ENCODE peak calls at places on chromosome 4, in seven cellular contexts. B is heart right ventricle, R is PC-3, G is A549, F is RWPE2, N is K562, A is cardiac muscle cell. K is an unnamed sample.

GRCh38 chr4:78057600-78058560 is 757 bp downstream of the FRAS1 start:
- DNase-seq in B (peak), R (peak), G (peak), F (peak), N (no peak), A (peak), K (peak)

GRCh38 chr4:23174179-23174578 is 481.4 kb downstream of the GBA3 start:
- DNase-seq in B (no peak), R (no peak), G (no peak), F (no peak), N (no peak), A (no peak), K (no peak)

GRCh38 chr4:120082286-120082685 is 15.6 kb upstream of the MAD2L1 start:
- DNase-seq in B (no peak), R (no peak), G (no peak), F (no peak), N (no peak), A (no peak), K (no peak)

GRCh38 chr4:119032921-119033685 is 102.5 kb upstream of the MYOZ2 start:
- DNase-seq in B (no peak), R (no peak), G (no peak), F (no peak), N (no peak), A (no peak), K (no peak)

GRCh38 chr4:139454111-139454600 is at the start of gene RAB33B:
- DNase-seq in B (no peak), R (no peak), G (no peak), F (no peak), N (no peak), A (no peak), K (peak)

GRCh38 chr4:915041-915474 is 17.1 kb downstream of the GAK start:
- DNase-seq in B (no peak), R (no peak), G (no peak), F (peak), N (no peak), A (no peak), K (no peak)

GRCh38 chr4:21948347-21949072 is at the start of gene KCNIP4:
- DNase-seq in B (no peak), R (no peak), G (no peak), F (no peak), N (no peak), A (peak), K (no peak)

GRCh38 chr4:185256444-185256843 is 47.0 kb downstream of the SNX25 start:
- DNase-seq in B (no peak), R (peak), G (peak), F (peak), N (peak), A (no peak), K (peak)

GRCh38 chr4:2652415-2653155 is 103.6 kb downstream of the TNIP2 start:
- DNase-seq in B (no peak), R (no peak), G (no peak), F (no peak), N (no peak), A (no peak), K (no peak)

GRCh38 chr4:15899511-15899910 is 39.0 kb downstream of the FGFBP1 start:
- DNase-seq in B (no peak), R (no peak), G (no peak), F (no peak), N (no peak), A (no peak), K (no peak)

GRCh38 chr4:15906024-15906443 is 32.5 kb downstream of the FGFBP1 start:
- DNase-seq in B (no peak), R (peak), G (peak), F (peak), N (peak), A (no peak), K (no peak)

GRCh38 chr4:15898902-15899301 is 39.6 kb downstream of the FGFBP1 start:
- DNase-seq in B (no peak), R (peak), G (no peak), F (no peak), N (no peak), A (no peak), K (no peak)

GRCh38 chr4:15901996-15902395 is 36.5 kb downstream of the FGFBP1 start:
- DNase-seq in B (no peak), R (no peak), G (no peak), F (no peak), N (no peak), A (no peak), K (no peak)

GRCh38 chr4:15902741-15903140 is 35.8 kb downstream of the FGFBP1 start:
- DNase-seq in B (no peak), R (no peak), G (no peak), F (no peak), N (no peak), A (no peak), K (no peak)
- TF ChIP-seq CTCF in B (no peak), R (no peak), G (no peak), F (no peak), N (no peak), A (no peak), K (no peak)

GRCh38 chr4:159487284-159487747 is 384.4 kb downstream of the RAPGEF2 start:
- DNase-seq in B (peak), R (peak), G (peak), F (no peak), N (peak), A (peak), K (peak)
- H3K4me3 ChIP-seq in B (no peak), R (peak), G (no peak), F (no peak), N (no peak), A (no peak), K (no peak)

DNA sequence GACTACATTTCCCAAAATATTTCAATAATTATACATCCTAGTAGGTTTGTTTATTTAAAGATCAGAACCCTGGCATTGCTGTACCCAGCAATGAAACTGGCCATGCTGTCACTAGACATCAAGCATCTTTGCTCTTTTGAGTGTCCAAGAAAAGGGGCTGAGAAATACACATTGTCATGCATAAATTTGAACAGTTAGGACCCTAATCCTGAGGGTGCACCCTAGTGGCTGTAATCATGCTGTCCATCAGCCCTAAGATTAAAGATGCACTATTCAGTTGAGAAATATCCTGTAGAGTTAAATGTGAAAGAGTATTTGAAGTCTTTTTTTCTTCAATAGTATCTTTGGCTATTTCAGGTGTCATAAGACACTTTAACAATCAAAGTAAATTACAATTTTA is 108.8 kb downstream of the NFKB1 start:
- DNase-seq in B (no peak), R (peak), G (no peak), F (no peak), N (peak), A (no peak), K (no peak)
- TF ChIP-seq CTCF in B (no peak), R (peak), G (peak), F (peak), N (peak), A (peak), K (peak)

GRCh38 chr4:158168606-158169005 is 4.2 kb downstream of the GASK1B start:
- DNase-seq in B (no peak), R (no peak), G (no peak), F (no peak), N (no peak), A (no peak), K (no peak)
- H3K4me3 ChIP-seq in B (peak), R (no peak), G (no peak), F (no peak), N (no peak), A (no peak), K (peak)

DNA sequence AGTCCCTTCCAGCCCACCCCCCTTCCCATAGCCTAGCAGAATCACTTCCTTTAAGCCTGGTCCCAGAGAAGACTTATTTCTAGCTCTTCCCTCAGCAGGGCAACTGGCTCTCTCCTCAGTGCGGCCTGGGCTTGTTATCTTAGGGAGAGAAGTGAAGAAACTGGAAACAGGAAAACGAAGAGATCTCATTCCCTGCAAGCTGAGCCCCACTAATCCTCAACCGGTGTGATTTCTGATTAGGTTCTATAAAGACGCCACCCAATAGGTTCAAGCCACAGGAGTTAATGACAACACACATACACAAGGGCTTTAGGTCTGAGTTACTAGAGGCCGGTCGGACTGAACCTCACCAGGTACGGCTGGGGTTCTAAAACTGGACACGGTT is 3.2 kb downstream of the GSX2 start:
- DNase-seq in B (no peak), R (no peak), G (no peak), F (no peak), N (no peak), A (no peak), K (no peak)
- TF ChIP-seq CTCF in B (no peak), R (no peak), G (no peak), F (no peak), N (no peak), A (no peak), K (no peak)

K was measured in AG10803.